ENCODE peak calls at places on chromosomes 16 and 17, in seven cellular contexts. R is MM.1S, F is colonic mucosa, B is A549, G is HCT116, D is Peyer's patch, V is heart left ventricle. J is an unnamed sample.

GRCh38 chr16:10992797-10993196 is 48.4 kb downstream of the CLEC16A start:
- DNase-seq in R (no peak), F (peak; percentile 45), B (peak; percentile 62), G (peak; percentile 52), D (no peak), V (no peak), J (no peak)

GRCh38 chr16:19555938-19556778 is 655 bp downstream of the VPS35L start:
- DNase-seq in R (peak; percentile 77), F (peak; percentile 29), B (peak; percentile 41), G (peak; percentile 59), D (no peak), V (no peak), J (no peak)

GRCh38 chr16:69109486-69110270 is 4.2 kb downstream of the HAS3 start:
- DNase-seq in R (no peak), F (no peak), B (no peak), G (no peak), D (no peak), V (no peak), J (no peak)

GRCh38 chr17:1649844-1650409 is at the start of gene RILP:
- DNase-seq in R (peak; percentile 43), F (peak; percentile 91), B (peak; percentile 62), G (peak; percentile 24), D (peak; percentile 50), V (peak; percentile 88), J (peak; percentile 23)

GRCh38 chr17:21294321-21295035 is 10.0 kb downstream of the MAP2K3 start:
- DNase-seq in R (no peak), F (no peak), B (no peak), G (no peak), D (no peak), V (no peak), J (no peak)

GRCh38 chr16:15836965-15837611 is 19.7 kb downstream of the MYH11 start:
- DNase-seq in R (no peak), F (no peak), B (no peak), G (no peak), D (no peak), V (no peak), J (no peak)

GRCh38 chr17:75487351-75488070 is 27.8 kb downstream of the CASKIN2 start:
- DNase-seq in R (no peak), F (peak; percentile 36), B (no peak), G (no peak), D (peak; percentile 78), V (peak; percentile 75), J (peak; percentile 53)

GRCh38 chr17:7281953-7282751 is 634 bp downstream of the SLC2A4 start:
- DNase-seq in R (no peak), F (peak; percentile 42), B (no peak), G (no peak), D (no peak), V (peak; percentile 84), J (no peak)

GRCh38 chr16:24497405-24497804 is 42.0 kb upstream of the RBBP6 start:
- DNase-seq in R (no peak), F (no peak), B (no peak), G (no peak), D (no peak), V (no peak), J (no peak)

GRCh38 chr17:65455972-65456343 is 105.5 kb downstream of the AXIN2 start:
- DNase-seq in R (no peak), F (peak; percentile 34), B (no peak), G (no peak), D (no peak), V (peak; percentile 15), J (no peak)

GRCh38 chr17:1082579-1082978 is 85.7 kb downstream of the TIMM22 start:
- DNase-seq in R (no peak), F (no peak), B (no peak), G (no peak), D (no peak), V (no peak), J (no peak)

GRCh38 chr17:1197379-1197778 is 17.6 kb upstream of the ABR start:
- DNase-seq in R (no peak), F (peak; percentile 50), B (no peak), G (no peak), D (peak; percentile 33), V (no peak), J (no peak)

GRCh38 chr16:71929048-71929447 is 33.7 kb downstream of the IST1 start:
- DNase-seq in R (no peak), F (no peak), B (no peak), G (no peak), D (no peak), V (peak; percentile 30), J (no peak)

GRCh38 chr17:5467416-5467815 is 1.4 kb downstream of the DHX33 start:
- DNase-seq in R (no peak), F (no peak), B (no peak), G (no peak), D (no peak), V (no peak), J (no peak)

GRCh38 chr17:71331754-71332153 is 789.1 kb upstream of the SOX9 start:
- DNase-seq in R (no peak), F (no peak), B (no peak), G (no peak), D (no peak), V (no peak), J (no peak)

GRCh38 chr17:61216066-61216465 is 183.6 kb upstream of the TBX2 start:
- DNase-seq in R (no peak), F (no peak), B (no peak), G (no peak), D (no peak), V (no peak), J (no peak)

GRCh38 chr17:5821813-5822212 is 237.5 kb upstream of the NLRP1 start:
- DNase-seq in R (no peak), F (no peak), B (no peak), G (no peak), D (no peak), V (no peak), J (no peak)

GRCh38 chr16:66289986-66290385 is 76.5 kb upstream of the CDH5 start:
- DNase-seq in R (no peak), F (no peak), B (no peak), G (no peak), D (no peak), V (no peak), J (no peak)

GRCh38 chr16:75292691-75293090 is 41.3 kb upstream of the BCAR1 start:
- DNase-seq in R (no peak), F (no peak), B (no peak), G (no peak), D (no peak), V (no peak), J (no peak)

GRCh38 chr17:57289613-57290012 is 33.3 kb downstream of the MSI2 start:
- DNase-seq in R (no peak), F (no peak), B (no peak), G (no peak), D (no peak), V (no peak), J (no peak)

GRCh38 chr17:82463391-82463790 is 4.8 kb downstream of the NARF start:
- DNase-seq in R (no peak), F (no peak), B (no peak), G (no peak), D (no peak), V (no peak), J (no peak)

GRCh38 chr17:83176272-83176955 is 97.0 kb downstream of the METRNL start:
- DNase-seq in R (no peak), F (peak; percentile 10), B (no peak), G (no peak), D (peak; percentile 12), V (no peak), J (no peak)

GRCh38 chr17:50112694-50113093 is 17.3 kb downstream of the SAMD14 start:
- DNase-seq in R (no peak), F (no peak), B (no peak), G (no peak), D (no peak), V (no peak), J (no peak)

GRCh38 chr17:27319536-27320221 is 25.8 kb downstream of the WSB1 start:
- DNase-seq in R (no peak), F (peak; percentile 64), B (no peak), G (no peak), D (no peak), V (peak; percentile 84), J (no peak)

GRCh38 chr17:75486951-75487350 is 28.4 kb downstream of the CASKIN2 start:
- DNase-seq in R (no peak), F (no peak), B (no peak), G (no peak), D (no peak), V (no peak), J (no peak)

DNA sequence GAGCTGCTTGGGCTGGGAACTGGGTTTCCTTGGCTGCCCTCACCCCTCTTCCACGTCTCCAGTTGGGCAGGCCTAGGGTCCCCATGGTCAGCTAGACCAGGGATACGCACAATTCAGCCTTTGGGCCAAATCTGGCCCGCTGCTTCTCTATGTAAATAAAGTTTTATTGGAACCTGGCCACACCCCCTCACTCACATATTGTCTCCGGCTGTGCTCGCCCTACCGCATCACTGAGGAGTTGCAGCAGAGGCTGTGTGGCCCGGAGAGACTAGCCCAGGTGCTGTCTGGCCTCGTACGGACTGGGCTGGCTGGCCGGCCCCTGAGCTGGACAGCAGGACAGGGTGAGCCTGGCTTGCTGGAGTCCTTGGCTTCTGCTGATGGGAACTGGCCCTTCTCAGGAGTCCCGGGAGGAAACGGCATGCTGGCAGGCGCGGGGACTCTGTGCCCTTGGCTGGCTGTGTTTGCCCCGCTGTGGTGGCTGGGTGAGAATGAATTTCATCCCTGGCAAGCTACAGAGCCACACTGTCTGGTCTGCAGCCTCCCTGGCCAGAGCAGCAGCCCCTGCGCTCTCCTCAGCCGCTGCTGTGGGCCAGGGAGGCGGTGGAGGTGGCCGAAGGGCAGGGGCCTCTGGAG is 82.0 kb downstream of the ENGASE start:
- DNase-seq in R (no peak), F (no peak), B (no peak), G (no peak), D (no peak), V (no peak), J (no peak)
- H3K9me3 ChIP-seq in R (no peaks in the 10 kb centered on the region), F (no peaks in the 10 kb centered on the region), B (no peaks in the 10 kb centered on the region), G (no peaks in the 10 kb centered on the region), D (no peaks in the 10 kb centered on the region), V (no peaks in the 10 kb centered on the region), J (no peaks in the 10 kb centered on the region)

DNA sequence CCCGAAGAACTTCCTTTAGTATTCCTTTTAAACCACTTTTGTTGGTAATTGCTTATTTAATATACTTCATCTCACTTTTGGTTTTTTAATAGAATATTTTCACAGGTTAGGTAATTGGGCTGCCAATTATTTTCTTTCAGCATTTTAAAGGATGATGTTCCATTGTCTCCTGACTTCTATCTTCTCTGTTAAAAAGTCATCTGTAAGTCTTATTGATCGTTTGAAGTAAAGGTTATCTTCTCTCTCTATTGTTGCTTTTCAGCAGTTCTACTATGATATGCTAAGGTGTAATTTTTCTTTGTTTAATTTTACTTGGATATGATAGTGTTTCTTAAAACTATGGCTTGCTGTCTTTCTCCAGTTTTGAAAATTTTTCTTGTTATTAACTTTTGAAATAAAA is 307.5 kb downstream of the MAP2K4 start:
- DNase-seq in R (no peak), F (no peak), B (no peak), G (no peak), D (no peak), V (no peak), J (no peak)
- H3K9me3 ChIP-seq in R (no peaks in the 10 kb centered on the region), F (no peaks in the 10 kb centered on the region), B (peaks cover 40% of the 10 kb centered on the region), G (peaks cover 11% of the 10 kb centered on the region), D (no peaks in the 10 kb centered on the region), V (no peaks in the 10 kb centered on the region), J (no peaks in the 10 kb centered on the region)

GRCh38 chr16:851871-852270 is 51.3 kb upstream of the GNG13 start:
- DNase-seq in R (no peak), F (no peak), B (no peak), G (no peak), D (no peak), V (no peak), J (no peak)
- H3K9me3 ChIP-seq in R (no peaks in the 10 kb centered on the region), F (no peaks in the 10 kb centered on the region), B (peaks cover 42% of the 10 kb centered on the region), G (peaks cover 20% of the 10 kb centered on the region), D (no peaks in the 10 kb centered on the region), V (no peaks in the 10 kb centered on the region), J (no peaks in the 10 kb centered on the region)

GRCh38 chr16:31734265-31734664 is 139.3 kb upstream of the ZNF267 start:
- DNase-seq in R (no peak), F (no peak), B (no peak), G (no peak), D (no peak), V (no peak), J (no peak)
- H3K9me3 ChIP-seq in R (no peaks in the 10 kb centered on the region), F (no peaks in the 10 kb centered on the region), B (peaks cover 56% of the 10 kb centered on the region), G (no peaks in the 10 kb centered on the region), D (no peaks in the 10 kb centered on the region), V (no peaks in the 10 kb centered on the region), J (peaks cover 15% of the 10 kb centered on the region)

J was measured in CD8-positive, alpha-beta T cell.